ENCODE peak calls at places on chromosomes 6 and 20, in eight cellular contexts. O is ascending aorta; S is nephron progenitor cell; L is ELR; Y is activated CD8-positive, alpha-beta memory T cell treated with anti-CD3 and anti-CD28 coated beads for 1 hour; C is fibroblast of lung; K is midbrain; P is occipital lobe. N is an unnamed sample.

GRCh38 chr20:5451643-5452210 is 135.0 kb upstream of the PROKR2 start:
- DNase-seq in C (no peak), O (no peak), K (no peak), P (no peak), Y (no peak), S (no peak), L (no peak), N (no peak)

GRCh38 chr20:9051508-9051907 is 17.4 kb upstream of the PLCB4 start:
- DNase-seq in P (no peak), C (peak; percentile 98), K (no peak), S (no peak), O (no peak), L (peak; percentile 99), Y (no peak), N (no peak)

GRCh38 chr6:157269261-157269794 is 54.0 kb downstream of the TMEM242 start:
- DNase-seq in S (no peak), O (no peak), P (no peak), Y (no peak), L (no peak), C (peak; percentile 64), K (peak; percentile 40), N (no peak)

GRCh38 chr6:2037230-2037926 is 208.0 kb downstream of the GMDS start:
- DNase-seq in C (peak; percentile 7), Y (no peak), L (peak; percentile 15), O (no peak), S (no peak), K (no peak), P (no peak), N (no peak)

GRCh38 chr20:62776035-62776691 is 20.1 kb upstream of the MRGBP start:
- DNase-seq in O (no peak), K (no peak), P (no peak), S (no peak), Y (no peak), L (no peak), C (no peak), N (no peak)

GRCh38 chr20:20192366-20192765 is 140.0 kb downstream of the CFAP61 start:
- DNase-seq in L (no peak), C (no peak), Y (no peak), K (no peak), S (no peak), P (no peak), O (no peak), N (peak; percentile 99)

GRCh38 chr6:101000334-101000733 is 119.2 kb upstream of the ASCC3 start:
- DNase-seq in S (no peak), Y (no peak), K (no peak), P (no peak), C (no peak), L (no peak), O (no peak), N (no peak)

GRCh38 chr20:17674722-17675518 is 7.1 kb downstream of the RRBP1 start:
- DNase-seq in S (no peak), Y (no peak), L (no peak), P (no peak), C (no peak), O (no peak), K (no peak), N (no peak)

GRCh38 chr6:14612016-14612415 is 494.4 kb downstream of the CD83 start:
- DNase-seq in C (peak; percentile 42), Y (no peak), P (no peak), L (peak; percentile 73), K (no peak), S (no peak), O (no peak), N (no peak)

GRCh38 chr6:129136751-129137150 is 253.8 kb downstream of the LAMA2 start:
- DNase-seq in Y (no peak), K (no peak), P (no peak), C (no peak), O (no peak), S (no peak), L (no peak), N (no peak)

GRCh38 chr20:17691758-17692157 is 8.0 kb upstream of the BANF2 start:
- DNase-seq in K (no peak), S (no peak), L (no peak), P (no peak), O (no peak), Y (no peak), C (no peak), N (no peak)

GRCh38 chr6:35524380-35525020 is 11.8 kb upstream of the TULP1 start:
- DNase-seq in C (no peak), P (no peak), Y (no peak), K (no peak), S (no peak), L (no peak), O (no peak), N (no peak)

GRCh38 chr6:111484655-111484974 is 1.6 kb upstream of the REV3L start:
- DNase-seq in S (no peak), P (no peak), O (no peak), C (peak; percentile 22), K (peak; percentile 46), Y (no peak), L (peak; percentile 28), N (no peak)

GRCh38 chr6:159692303-159693127 is 526 bp downstream of the SOD2 start:
- DNase-seq in P (peak; percentile 39), L (peak; percentile 72), Y (peak; percentile 23), O (no peak), K (peak; percentile 39), S (peak; percentile 56), C (peak; percentile 60), N (peak; percentile 30)

GRCh38 chr6:152471459-152472070 is 165.6 kb downstream of the SYNE1 start:
- DNase-seq in L (peak; percentile 14), S (peak; percentile 4), C (peak; percentile 14), K (no peak), O (no peak), P (no peak), Y (no peak), N (no peak)

GRCh38 chr6:108497883-108498282 is 62.8 kb upstream of the FOXO3 start:
- DNase-seq in O (no peak), C (peak; percentile 29), P (no peak), L (peak; percentile 57), K (no peak), Y (no peak), S (peak; percentile 27), N (peak; percentile 9)

GRCh38 chr20:36528176-36528874 is 13.0 kb upstream of the MYL9 start:
- DNase-seq in K (no peak), P (no peak), L (no peak), C (no peak), O (no peak), S (no peak), Y (no peak), N (no peak)

GRCh38 chr6:128803911-128804310 is 79.0 kb upstream of the LAMA2 start:
- DNase-seq in S (no peak), Y (no peak), O (no peak), C (peak; percentile 78), P (no peak), L (peak; percentile 23), K (no peak), N (no peak)

GRCh38 chr20:44475694-44476560 is at the start of gene TTPAL:
- DNase-seq in O (peak; percentile 50), P (peak; percentile 86), K (peak; percentile 92), S (peak; percentile 87), L (peak; percentile 93), C (peak; percentile 80), Y (peak; percentile 82), N (peak; percentile 68)

GRCh38 chr6:169895926-169896761 is 144.7 kb downstream of the ERMARD start:
- DNase-seq in K (no peak), L (no peak), C (no peak), P (no peak), O (no peak), S (no peak), Y (no peak), N (no peak)

GRCh38 chr20:23160536-23161243 is 74.6 kb upstream of the CD93 start:
- DNase-seq in L (peak; percentile 32), O (no peak), C (peak; percentile 48), S (no peak), P (no peak), Y (no peak), K (no peak), N (no peak)

GRCh38 chr20:57106030-57106682 is 160.3 kb downstream of the BMP7 start:
- DNase-seq in C (no peak), S (no peak), K (no peak), O (no peak), P (no peak), Y (no peak), L (no peak), N (no peak)

GRCh38 chr6:41546866-41547798 is 951 bp downstream of the FOXP4 start:
- DNase-seq in K (no peak), P (no peak), O (no peak), Y (no peak), S (peak; percentile 63), C (peak; percentile 45), L (peak; percentile 64), N (peak; percentile 12)

GRCh38 chr6:5995705-5996686 is 10.7 kb downstream of the NRN1 start:
- DNase-seq in K (no peak), L (peak; percentile 68), S (peak; percentile 88), C (peak; percentile 31), Y (no peak), O (no peak), P (peak; percentile 48), N (peak; percentile 92)

GRCh38 chr20:63565699-63566335 is 8.2 kb downstream of the HELZ2 start:
- DNase-seq in S (no peak), O (no peak), Y (no peak), K (no peak), P (no peak), L (no peak), C (no peak), N (no peak)

GRCh38 chr20:32333181-32333987 is 24.7 kb upstream of the ASXL1 start:
- DNase-seq in S (no peak), Y (no peak), L (no peak), O (no peak), P (no peak), C (peak; percentile 43), K (no peak), N (no peak)

GRCh38 chr6:84645000-84645399 is 119.4 kb downstream of the TBX18 start:
- DNase-seq in L (peak; percentile 86), S (no peak), P (no peak), K (no peak), C (peak; percentile 76), Y (no peak), O (no peak), N (no peak)

GRCh38 chr20:34049897-34050695 is 56.4 kb downstream of the RALY start:
- DNase-seq in S (no peak), C (no peak), Y (no peak), K (no peak), O (no peak), P (no peak), L (no peak), N (no peak)

GRCh38 chr6:107683183-107683582 is 140.9 kb downstream of the SCML4 start:
- DNase-seq in S (no peak), Y (no peak), L (no peak), K (no peak), P (no peak), C (no peak), O (no peak), N (no peak)

GRCh38 chr6:17165383-17165782 is 63.5 kb downstream of the STMND1 start:
- DNase-seq in L (peak; percentile 69), P (no peak), K (no peak), S (no peak), C (peak; percentile 82), Y (no peak), O (no peak), N (no peak)

GRCh38 chr6:118776607-118777549 is 117.1 kb upstream of the ASF1A start:
- DNase-seq in L (peak; percentile 77), O (peak; percentile 17), K (peak; percentile 82), Y (peak; percentile 22), C (peak; percentile 90), P (peak; percentile 11), S (peak; percentile 45), N (peak; percentile 33)

GRCh38 chr6:21826031-21826430 is 232.5 kb downstream of the SOX4 start:
- DNase-seq in L (no peak), P (no peak), Y (no peak), S (no peak), K (no peak), O (no peak), C (peak; percentile 81), N (no peak)

GRCh38 chr6:143742070-143742954 is 64.5 kb downstream of the PHACTR2 start:
- DNase-seq in O (no peak), P (no peak), L (peak; percentile 7), Y (no peak), K (no peak), C (no peak), S (no peak), N (no peak)

GRCh38 chr20:6665161-6665560 is 102.3 kb upstream of the BMP2 start:
- DNase-seq in O (no peak), S (no peak), L (no peak), P (no peak), K (no peak), C (no peak), Y (no peak), N (no peak)

N was measured in NCI-H748 treated with DMSO at 0.1 percent for 48 hours.